ENCODE peak calls at places on chromosomes 1 and 21, in seven cellular contexts. D is K562, E is HEK293T, U is HCT116, O is H1, T is GM12878, Q is HepG2. A is an unnamed sample.

GRCh38 chr1:27321813-27322568 is at the start of gene TMEM222:
- DNase-seq in T (peak), Q (peak), U (peak), D (peak), O (peak), E (peak), A (peak)

GRCh38 chr1:201528631-201529260 is 10.2 kb upstream of the NAV1 start:
- DNase-seq in Q (no peak), U (no peak), E (no peak), D (no peak), O (no peak), T (no peak), A (no peak)

GRCh38 chr1:230772457-230773395 is 25.5 kb downstream of the CAPN9 start:
- DNase-seq in T (no peak), O (no peak), E (peak), D (peak), Q (peak), U (no peak), A (no peak)

GRCh38 chr1:158020877-158021630 is 27.6 kb downstream of the KIRREL1 start:
- DNase-seq in Q (no peak), T (no peak), O (no peak), U (no peak), E (no peak), D (no peak), A (no peak)

GRCh38 chr1:153518562-153518961 is 17.2 kb downstream of the S100A6 start:
- DNase-seq in O (no peak), E (no peak), U (no peak), Q (no peak), D (no peak), T (no peak), A (no peak)

GRCh38 chr1:76766381-76766780 is 100.9 kb upstream of the ST6GALNAC5 start:
- DNase-seq in O (no peak), D (no peak), T (no peak), Q (no peak), E (no peak), U (no peak), A (no peak)

GRCh38 chr1:186681806-186682205 is 1.6 kb upstream of the PTGS2 start:
- DNase-seq in E (no peak), D (no peak), O (no peak), Q (no peak), U (no peak), T (no peak), A (no peak)

GRCh38 chr1:160474392-160475242 is 48.4 kb downstream of the SLAMF6 start:
- DNase-seq in Q (no peak), U (no peak), E (no peak), D (no peak), T (peak), O (no peak), A (no peak)

GRCh38 chr1:223785808-223786207 is 59.9 kb downstream of the TP53BP2 start:
- DNase-seq in E (no peak), O (no peak), Q (no peak), U (no peak), T (no peak), D (no peak), A (no peak)

GRCh38 chr21:16071761-16072160 is 342.0 kb downstream of the USP25 start:
- DNase-seq in U (no peak), D (no peak), T (no peak), O (no peak), Q (no peak), E (no peak), A (no peak)

GRCh38 chr1:179881642-179882252 is 338 bp upstream of the TOR1AIP1 start:
- DNase-seq in O (peak), Q (peak), E (no peak), D (peak), U (peak), T (no peak), A (no peak)

GRCh38 chr1:28703629-28704028 is 33.1 kb upstream of the YTHDF2 start:
- DNase-seq in T (no peak), Q (no peak), U (no peak), O (no peak), D (no peak), E (no peak), A (no peak)

GRCh38 chr1:221740941-221741363 is 937 bp downstream of the DUSP10 start:
- DNase-seq in O (no peak), U (no peak), Q (no peak), E (no peak), T (no peak), D (peak), A (no peak)

GRCh38 chr1:172955161-172955821 is 95.5 kb downstream of the TNFSF18 start:
- DNase-seq in T (no peak), Q (no peak), D (no peak), U (no peak), E (no peak), O (no peak), A (no peak)

GRCh38 chr1:67791261-67791660 is 42.0 kb downstream of the GNG12 start:
- DNase-seq in O (no peak), D (no peak), U (no peak), Q (no peak), E (no peak), T (no peak), A (no peak)

GRCh38 chr1:210250998-210251679 is 18.5 kb downstream of the SERTAD4 start:
- DNase-seq in U (peak), D (no peak), E (peak), Q (no peak), T (no peak), O (peak), A (peak)

GRCh38 chr1:31702836-31703404 is 897 bp downstream of the COL16A1 start:
- DNase-seq in T (no peak), O (no peak), E (no peak), U (no peak), Q (no peak), D (no peak), A (no peak)

GRCh38 chr1:209673631-209674417 is 1.4 kb upstream of the G0S2 start:
- DNase-seq in O (no peak), U (no peak), Q (no peak), T (no peak), D (peak), E (no peak), A (no peak)

GRCh38 chr21:25368531-25368930 is 238.8 kb downstream of the MRPL39 start:
- DNase-seq in U (no peak), T (no peak), O (no peak), Q (no peak), D (no peak), E (no peak), A (no peak)

GRCh38 chr21:45295576-45296365 is 8.1 kb upstream of the POFUT2 start:
- DNase-seq in O (no peak), D (no peak), U (no peak), E (no peak), T (no peak), Q (no peak), A (no peak)

GRCh38 chr1:244021427-244021826 is 29.7 kb upstream of the ZBTB18 start:
- DNase-seq in T (no peak), D (no peak), O (no peak), Q (no peak), U (no peak), E (no peak), A (no peak)

GRCh38 chr1:1630191-1630964 is 1.6 kb upstream of the MMP23B start:
- DNase-seq in O (peak), U (no peak), Q (no peak), T (peak), E (no peak), D (no peak), A (peak)

GRCh38 chr1:180941518-180942275 is 29.0 kb downstream of the KIAA1614 start:
- DNase-seq in T (no peak), U (no peak), E (no peak), Q (no peak), O (no peak), D (no peak), A (no peak)

GRCh38 chr1:235074335-235075120 is 54.1 kb downstream of the TOMM20 start:
- DNase-seq in T (no peak), E (no peak), U (no peak), D (peak), O (no peak), Q (peak), A (no peak)

GRCh38 chr1:5938068-5938740 is 54.0 kb downstream of the NPHP4 start:
- DNase-seq in O (no peak), T (no peak), D (no peak), U (no peak), Q (no peak), E (no peak), A (no peak)

GRCh38 chr1:39081266-39082139 is 55.4 kb downstream of the NDUFS5 start:
- DNase-seq in E (peak), T (no peak), O (no peak), D (peak), U (no peak), Q (no peak), A (peak)

GRCh38 chr1:119816407-119816806 is 5.1 kb upstream of the REG4 start:
- DNase-seq in T (no peak), U (no peak), E (no peak), Q (peak), O (no peak), D (peak), A (no peak)

GRCh38 chr1:174742805-174743653 is 256.7 kb upstream of the CACYBP start:
- DNase-seq in E (no peak), O (no peak), Q (no peak), U (no peak), T (no peak), D (no peak), A (no peak)

GRCh38 chr1:153577624-153578051 is 12.0 kb upstream of the S100A2 start:
- DNase-seq in O (no peak), D (peak), E (no peak), Q (no peak), U (no peak), T (no peak), A (no peak)

GRCh38 chr1:236455242-236455641 is 61.2 kb downstream of the EDARADD start:
- DNase-seq in T (no peak), D (no peak), E (no peak), O (no peak), U (no peak), Q (no peak), A (no peak)

GRCh38 chr1:39132505-39133339 is 71.8 kb upstream of the MACF1 start:
- DNase-seq in D (peak), T (no peak), U (peak), E (no peak), Q (peak), O (peak), A (peak)

GRCh38 chr1:200453544-200453905 is 43.7 kb upstream of the ZNF281 start:
- DNase-seq in E (no peak), O (no peak), D (no peak), T (no peak), U (no peak), Q (no peak), A (no peak)
- TF ChIP-seq SP1 in E (no peak), O (no peak), D (no peak), T (no peak), U (no peak), Q (no peak), A (no peak)

GRCh38 chr1:167328762-167329483 is 108.2 kb downstream of the POU2F1 start:
- DNase-seq in T (peak), O (no peak), E (no peak), D (peak), Q (no peak), U (no peak), A (peak)
- TF ChIP-seq SP1 in T (no peak), O (no peak), E (no peak), D (no peak), Q (no peak), U (no peak), A (no peak)

GRCh38 chr1:162248854-162249535 is 127.7 kb downstream of the SPATA46 start:
- DNase-seq in U (no peak), T (no peak), O (peak), D (no peak), E (no peak), Q (no peak), A (peak)
- TF ChIP-seq SP1 in U (no peak), T (no peak), O (peak), D (no peak), E (no peak), Q (no peak), A (no peak)

DNA sequence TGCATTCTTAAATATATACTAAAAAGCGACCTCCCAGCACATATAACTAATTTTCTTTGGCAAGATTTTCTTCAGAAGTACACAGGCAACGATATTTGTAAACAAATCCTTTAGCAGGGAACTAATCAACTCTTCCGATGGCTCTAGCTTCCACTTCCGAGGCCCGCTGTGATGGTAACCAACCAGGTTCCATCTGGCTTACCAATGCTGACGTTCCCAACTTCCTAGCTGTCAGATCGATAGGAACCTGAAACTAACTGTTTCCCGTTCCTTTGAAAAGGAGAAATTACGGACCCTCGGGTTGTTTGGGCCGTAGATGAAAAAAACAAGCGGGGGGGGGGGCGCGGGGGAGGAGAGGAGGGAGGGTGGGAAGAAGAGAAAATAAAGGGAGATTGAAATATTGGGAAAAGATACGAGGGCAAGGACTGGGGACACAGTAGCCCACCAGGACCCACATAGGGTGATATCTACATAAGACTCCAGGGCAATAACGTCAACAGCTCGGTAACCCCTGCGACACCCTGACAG is 513 bp downstream of the GTF2B start:
- DNase-seq in U (no peak), D (peak), Q (peak), T (no peak), E (peak), O (no peak), A (peak)
- TF ChIP-seq SP1 in U (no peak), D (no peak), Q (no peak), T (no peak), E (no peak), O (no peak), A (no peak)

A was measured in WTC11.